ENCODE peak calls at places on chromosomes 7 and 10, in five cellular contexts. V, H, F, U and C are unnamed samples. For H3K9me3 and H3K4me1, the result is how much of the 10 kb centered on the place peaks cover.

GRCh38 chr10:45502458-45502857 is 128.4 kb downstream of the ALOX5 start:
- DNase-seq in F (no peak), H (no peak), V (no peak), U (no peak), C (no peak)

GRCh38 chr10:49657606-49658005 is 21.8 kb upstream of the C10orf53 start:
- DNase-seq in H (no peak), V (no peak), U (no peak), F (no peak), C (no peak)

GRCh38 chr7:157211710-157212109 is 73.0 kb downstream of the UBE3C start:
- DNase-seq in H (peak), F (no peak), V (no peak), U (no peak), C (no peak)

GRCh38 chr10:48973065-48973464 is 33.4 kb upstream of the LRRC18 start:
- DNase-seq in V (no peak), F (no peak), H (no peak), U (no peak), C (no peak)

GRCh38 chr10:118832242-118832651 is 77.5 kb upstream of the CACUL1 start:
- DNase-seq in V (peak), F (peak), U (no peak), H (no peak), C (peak)

GRCh38 chr7:24290004-24290641 is 6.1 kb downstream of the NPY start:
- DNase-seq in U (no peak), F (no peak), H (peak), V (no peak), C (no peak)

GRCh38 chr10:88209837-88210552 is 346.6 kb downstream of the PTEN start:
- DNase-seq in F (no peak), V (no peak), H (peak), U (no peak), C (no peak)

GRCh38 chr7:77415822-77416620 is at the start of gene GSAP:
- DNase-seq in V (peak), U (no peak), F (peak), H (peak), C (no peak)

GRCh38 chr10:112721080-112721698 is 228.9 kb upstream of the TCF7L2 start:
- DNase-seq in U (no peak), V (no peak), H (no peak), F (no peak), C (no peak)

GRCh38 chr10:131961777-131962450 is 19.8 kb downstream of the BNIP3 start:
- DNase-seq in U (no peak), V (no peak), F (no peak), H (no peak), C (no peak)

GRCh38 chr7:30974605-30975256 is 11.0 kb downstream of the GHRHR start:
- DNase-seq in F (no peak), H (peak), V (peak), U (no peak), C (no peak)

GRCh38 chr7:121360564-121360963 is 31.8 kb downstream of the WNT16 start:
- DNase-seq in F (no peak), H (no peak), U (no peak), V (no peak), C (no peak)

GRCh38 chr7:99092064-99092720 is 51.7 kb downstream of the SMURF1 start:
- DNase-seq in H (no peak), V (no peak), U (no peak), F (no peak), C (no peak)

GRCh38 chr10:10780746-10781145 is 236.9 kb upstream of the CELF2 start:
- DNase-seq in H (no peak), U (no peak), V (no peak), F (no peak), C (no peak)

GRCh38 chr7:112257073-112257472 is 50.6 kb downstream of the ZNF277 start:
- DNase-seq in F (no peak), U (no peak), H (no peak), V (no peak), C (no peak)

GRCh38 chr7:64884085-64884912 is 18.8 kb upstream of the ZNF273 start:
- DNase-seq in H (no peak), F (no peak), U (no peak), V (no peak), C (peak)

GRCh38 chr7:102184303-102184702 is 102.4 kb upstream of the SH2B2 start:
- DNase-seq in H (no peak), F (no peak), U (no peak), V (no peak), C (no peak)

GRCh38 chr10:52674474-52674873 is 98.1 kb downstream of the MBL2 start:
- DNase-seq in V (no peak), F (no peak), U (no peak), H (peak), C (no peak)
- H3K9me3 ChIP-seq in V (under half), F (under half), U (under half), H (under half), C (under half)

GRCh38 chr10:63901228-63901627 is 380.0 kb downstream of the REEP3 start:
- DNase-seq in F (no peak), U (no peak), H (no peak), V (no peak), C (no peak)
- TF ChIP-seq CTCF in F (no peak), U (no peak), H (peak), V (no peak), C (no peak)

DNA sequence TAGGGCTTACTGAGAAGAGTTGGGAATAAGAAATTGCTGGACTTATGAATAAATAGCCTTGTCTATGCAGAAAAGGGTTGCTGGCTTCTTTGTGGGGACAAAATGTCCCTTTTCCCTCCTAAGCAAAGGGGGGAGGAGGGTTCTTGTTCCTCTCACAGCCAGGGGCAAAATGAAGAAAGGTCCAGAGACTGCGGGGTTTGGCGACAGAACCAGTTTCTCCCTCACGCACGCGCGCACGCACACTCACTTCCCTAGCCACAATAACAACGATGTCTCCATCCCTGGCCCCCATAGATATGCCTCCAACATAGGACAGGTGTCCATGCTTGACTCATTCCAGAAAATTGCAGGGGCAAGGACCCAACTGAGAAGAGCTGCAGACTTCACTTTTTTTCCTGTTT is 3.3 kb downstream of the ZMIZ1 start:
- DNase-seq in F (no peak), V (no peak), U (no peak), H (no peak), C (no peak)
- H3K4me1 ChIP-seq in F (under half), V (half or more), U (under half), H (under half), C (under half)

GRCh38 chr10:31466313-31466712 is 147.3 kb downstream of the ZEB1 start:
- DNase-seq in F (no peak), U (no peak), H (no peak), V (no peak), C (no peak)
- H3K9me3 ChIP-seq in F (under half), U (under half), H (under half), V (under half), C (under half)

GRCh38 chr10:126013489-126014281 is 117.3 kb downstream of the FANK1 start:
- DNase-seq in U (no peak), F (no peak), H (peak), V (no peak), C (no peak)
- TF ChIP-seq CTCF in U (no peak), F (no peak), H (peak), V (no peak), C (no peak)

GRCh38 chr10:124737708-124738107 is 6.5 kb downstream of the FAM53B start:
- DNase-seq in U (no peak), H (no peak), V (no peak), F (no peak), C (peak)
- H3K4me1 ChIP-seq in U (half or more), H (half or more), V (half or more), F (under half), C (under half)

DNA sequence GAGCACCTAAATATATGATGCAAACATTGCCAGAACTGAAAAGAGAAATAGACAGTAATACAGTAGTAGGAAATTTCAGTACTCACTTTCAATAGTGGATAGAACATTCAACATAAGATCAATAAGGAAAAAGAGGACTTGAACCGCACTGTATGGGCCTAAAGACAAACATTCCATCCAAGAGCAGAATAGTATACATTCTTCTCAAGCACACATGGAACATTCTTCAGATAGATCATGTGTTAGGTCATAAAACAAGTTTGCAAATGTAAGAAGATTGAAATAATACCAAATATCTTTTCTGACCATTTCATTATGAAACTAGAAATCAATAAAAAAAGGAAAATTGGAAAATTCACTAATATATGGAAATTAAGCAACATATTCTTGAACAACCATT is 185.4 kb upstream of the FOXP2 start:
- DNase-seq in H (no peak), V (no peak), U (no peak), F (no peak), C (no peak)
- H3K9me3 ChIP-seq in H (under half), V (under half), U (under half), F (under half), C (under half)